ENCODE peak calls at places on chromosome 21, in seven cellular contexts. D is lung, A is pancreas, I is ovary, N is uterus, F is HCT116, Y is spleen. H is an unnamed sample. For H3K4me1, the result is how much of the 10 kb centered on the place peaks cover.

GRCh38 chr21:37673801-37674575 is 242.3 kb downstream of the KCNJ6 start:
- DNase-seq in I (no peak), F (no peak), N (no peak), D (no peak), A (no peak), Y (no peak), H (no peak)

GRCh38 chr21:38533887-38534286 is 35.6 kb upstream of the ERG start:
- DNase-seq in F (no peak), I (no peak), Y (no peak), A (no peak), N (no peak), D (no peak), H (no peak)

GRCh38 chr21:28579986-28580550 is 412.6 kb downstream of the LTN1 start:
- DNase-seq in D (no peak), F (no peak), A (no peak), Y (no peak), I (no peak), N (no peak), H (no peak)

GRCh38 chr21:31316072-31316471 is 28.0 kb downstream of the TIAM1 start:
- DNase-seq in D (no peak), A (no peak), I (no peak), N (no peak), Y (no peak), F (no peak), H (no peak)

GRCh38 chr21:36718951-36719501 is 20.1 kb downstream of the SIM2 start:
- DNase-seq in A (no peak), D (no peak), Y (peak), I (no peak), F (peak), N (no peak), H (peak)

GRCh38 chr21:41976611-41977010 is 22.8 kb upstream of the C2CD2 start:
- DNase-seq in F (no peak), N (no peak), Y (no peak), D (no peak), I (no peak), A (peak), H (no peak)

GRCh38 chr21:27423906-27424595 is 457.2 kb upstream of the ADAMTS5 start:
- DNase-seq in N (no peak), F (no peak), A (no peak), D (no peak), I (no peak), Y (no peak), H (no peak)

GRCh38 chr21:39097335-39097861 is 85.9 kb downstream of the PSMG1 start:
- DNase-seq in N (no peak), F (no peak), Y (peak), I (no peak), A (no peak), D (peak), H (no peak)

GRCh38 chr21:42189860-42190491 is 29.0 kb upstream of the ABCG1 start:
- DNase-seq in F (no peak), A (no peak), D (no peak), Y (no peak), N (no peak), I (no peak), H (no peak)

GRCh38 chr21:17270234-17270633 is 242.6 kb upstream of the CXADR start:
- DNase-seq in D (no peak), F (no peak), Y (no peak), N (peak), I (peak), A (no peak), H (peak)

GRCh38 chr21:37639756-37640155 is 273.2 kb downstream of the DYRK1A start:
- DNase-seq in I (no peak), Y (no peak), N (no peak), A (no peak), F (no peak), D (no peak), H (no peak)

GRCh38 chr21:42704861-42705260 is 51.4 kb downstream of the PDE9A start:
- DNase-seq in D (no peak), A (no peak), F (no peak), Y (no peak), I (no peak), N (no peak), H (peak)

GRCh38 chr21:29650561-29651022 is 289.2 kb downstream of the GRIK1 start:
- DNase-seq in D (no peak), A (no peak), I (no peak), Y (no peak), F (no peak), N (no peak), H (no peak)

GRCh38 chr21:39666681-39667315 is 54.1 kb downstream of the B3GALT5 start:
- DNase-seq in D (no peak), N (no peak), Y (no peak), F (no peak), A (peak), I (no peak), H (no peak)

GRCh38 chr21:40049031-40049958 is 182.1 kb downstream of the PCP4 start:
- DNase-seq in Y (no peak), A (no peak), N (peak), I (no peak), D (no peak), F (no peak), H (peak)

GRCh38 chr21:28266061-28266460 is 726.6 kb downstream of the LTN1 start:
- DNase-seq in Y (no peak), A (no peak), F (no peak), N (no peak), D (no peak), I (no peak), H (no peak)

GRCh38 chr21:21714396-21714795 is 716.2 kb downstream of the NCAM2 start:
- DNase-seq in I (no peak), D (no peak), N (no peak), Y (no peak), A (no peak), F (no peak), H (no peak)

GRCh38 chr21:30446969-30447368 is 6.9 kb downstream of the KRTAP15-1 start:
- DNase-seq in N (no peak), I (no peak), Y (no peak), A (no peak), D (no peak), F (no peak), H (no peak)

GRCh38 chr21:22319435-22319834 is 1321.2 kb downstream of the NCAM2 start:
- DNase-seq in I (no peak), A (no peak), F (no peak), Y (no peak), N (no peak), D (no peak), H (no peak)

GRCh38 chr21:40386301-40386911 is 460.6 kb downstream of the DSCAM start:
- DNase-seq in Y (peak), D (peak), N (no peak), F (no peak), A (peak), I (no peak), H (no peak)

GRCh38 chr21:39805983-39806382 is 61.0 kb downstream of the IGSF5 start:
- DNase-seq in D (no peak), Y (no peak), F (no peak), N (no peak), I (no peak), A (no peak), H (no peak)

GRCh38 chr21:38255718-38256117 is 1.1 kb upstream of the KCNJ15 start:
- DNase-seq in F (no peak), D (no peak), A (no peak), Y (no peak), I (no peak), N (no peak), H (no peak)

GRCh38 chr21:28419110-28419509 is 573.6 kb downstream of the LTN1 start:
- DNase-seq in Y (no peak), F (no peak), N (no peak), D (no peak), I (no peak), A (no peak), H (no peak)

GRCh38 chr21:43731476-43731875 is 12.5 kb downstream of the PDXK start:
- DNase-seq in I (peak), F (no peak), N (no peak), A (no peak), D (no peak), Y (no peak), H (no peak)
- H3K4me1 ChIP-seq in I (under half), F (under half), N (under half), A (under half), D (under half), Y (under half), H (under half)

GRCh38 chr21:14559144-14559543 is 13.0 kb upstream of the SAMSN1 start:
- DNase-seq in N (no peak), D (no peak), A (no peak), I (no peak), F (no peak), Y (no peak), H (no peak)
- H3K27ac ChIP-seq in N (no peak), D (no peak), A (no peak), I (no peak), F (no peak), Y (no peak), H (no peak)

DNA sequence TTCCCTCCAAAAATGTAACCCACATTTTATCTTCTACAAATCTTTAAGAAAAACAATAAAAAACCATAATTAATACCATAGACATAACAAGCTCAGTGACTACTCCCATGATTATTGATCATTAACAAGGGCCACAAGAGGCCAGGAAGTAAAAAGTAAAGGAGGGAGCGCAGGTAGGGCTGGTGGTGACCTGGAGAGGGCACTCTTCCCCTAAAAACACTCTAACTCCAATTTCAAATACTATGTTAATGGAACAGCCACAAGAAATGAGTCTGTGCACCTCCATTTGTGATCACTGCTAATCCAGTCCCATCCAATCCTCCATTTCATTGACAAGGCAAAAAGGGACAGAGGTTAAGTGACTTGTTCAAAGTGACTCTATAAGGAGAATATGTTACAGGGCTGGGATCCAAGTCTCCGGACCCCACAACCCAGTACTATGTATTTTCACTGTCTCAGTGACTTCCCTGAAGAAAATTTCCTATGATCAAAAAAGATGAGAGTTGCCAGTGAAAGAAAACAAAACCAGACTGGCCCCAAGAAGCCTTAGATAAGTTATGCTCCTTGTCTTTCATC is 41.2 kb upstream of the CFAP298 start:
- DNase-seq in A (peak), F (peak), N (no peak), Y (no peak), I (no peak), D (no peak), H (no peak)
- TF ChIP-seq CTCF in A (peak), F (peak), N (peak), Y (no peak), I (peak), D (no peak), H (no peak)

GRCh38 chr21:26120833-26121232 is 49.7 kb downstream of the APP start:
- DNase-seq in N (no peak), A (no peak), Y (no peak), F (no peak), D (no peak), I (no peak), H (no peak)

GRCh38 chr21:26119906-26120305 is 50.7 kb downstream of the APP start:
- DNase-seq in A (no peak), D (no peak), N (no peak), F (no peak), I (no peak), Y (no peak), H (no peak)

GRCh38 chr21:26117324-26117971 is 53.1 kb downstream of the APP start:
- DNase-seq in D (no peak), Y (no peak), A (no peak), F (no peak), I (no peak), N (no peak), H (no peak)

GRCh38 chr21:26117972-26118367 is 52.6 kb downstream of the APP start:
- DNase-seq in Y (no peak), D (no peak), A (no peak), N (no peak), F (no peak), I (no peak), H (no peak)

GRCh38 chr21:26118928-26119540 is 51.5 kb downstream of the APP start:
- DNase-seq in I (no peak), N (no peak), F (no peak), Y (no peak), D (no peak), A (no peak), H (no peak)
- H3K4me1 ChIP-seq in I (under half), N (under half), F (under half), Y (under half), D (under half), A (under half), H (under half)

GRCh38 chr21:44880762-44881585 is 7.5 kb upstream of the PTTG1IP start:
- DNase-seq in Y (no peak), N (no peak), D (no peak), F (no peak), I (no peak), A (no peak), H (peak)
- H3K27ac ChIP-seq in Y (peak), N (peak), D (peak), F (no peak), I (no peak), A (peak), H (no peak)

GRCh38 chr21:19607983-19608668 is 1204.5 kb upstream of the TMPRSS15 start:
- DNase-seq in Y (no peak), N (no peak), F (no peak), I (no peak), D (no peak), A (peak), H (no peak)
- TF ChIP-seq CTCF in Y (no peak), N (no peak), F (no peak), I (no peak), D (no peak), A (no peak), H (no peak)

DNA sequence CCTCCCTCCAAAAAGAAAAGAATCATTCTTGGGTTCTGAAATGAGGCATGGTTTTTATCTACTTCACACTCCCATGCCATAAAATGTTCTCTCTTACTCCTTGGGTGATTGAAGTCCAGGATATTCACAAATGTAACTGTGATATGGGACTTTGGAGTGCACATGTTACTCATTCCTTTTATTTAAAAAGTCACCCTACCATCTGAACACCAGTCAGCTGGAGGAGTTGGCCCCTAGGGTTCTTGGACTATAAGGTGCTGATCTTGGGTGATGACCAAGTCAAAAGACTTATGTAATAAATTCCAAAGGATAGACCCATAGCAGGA is 128.4 kb downstream of the CLIC6 start:
- DNase-seq in I (no peak), Y (no peak), F (no peak), N (no peak), A (no peak), D (no peak), H (no peak)
- H3K4me1 ChIP-seq in I (under half), Y (under half), F (half or more), N (under half), A (under half), D (under half), H (under half)

GRCh38 chr21:46122241-46122671 is 24.3 kb downstream of the COL6A2 start:
- DNase-seq in I (peak), Y (peak), F (no peak), D (no peak), A (no peak), N (peak), H (peak)
- H3K27ac ChIP-seq in I (peak), Y (no peak), F (no peak), D (no peak), A (no peak), N (no peak), H (peak)

GRCh38 chr21:45542242-45542666 is at the start of gene SLC19A1:
- DNase-seq in A (peak), F (no peak), N (peak), Y (peak), I (peak), D (peak), H (peak)
- TF ChIP-seq CTCF in A (no peak), F (peak), N (peak), Y (no peak), I (peak), D (peak), H (peak)

H was measured in sigmoid colon.